ENCODE peak calls at places on chromosomes 13 and 19, in six cellular contexts. P, H, R, S, W and I are unnamed samples.

GRCh38 chr13:62653371-62653770 is 1237.7 kb upstream of the PCDH20 start:
- DNase-seq in S (no peak), R (no peak), W (no peak), P (no peak), H (no peak), I (no peak)

GRCh38 chr13:40315416-40316064 is 350.9 kb downstream of the FOXO1 start:
- DNase-seq in W (no peak), H (no peak), R (no peak), S (no peak), P (peak), I (no peak)

GRCh38 chr19:16627194-16627927 is 643 bp downstream of the MED26 start:
- DNase-seq in S (no peak), R (no peak), P (peak), W (no peak), H (peak), I (no peak)

GRCh38 chr19:33186835-33187540 is 7.1 kb upstream of the LRP3 start:
- DNase-seq in P (no peak), W (no peak), R (peak), S (no peak), H (no peak), I (no peak)

GRCh38 chr19:4027146-4027545 is 19.6 kb downstream of the PIAS4 start:
- DNase-seq in W (no peak), S (no peak), R (no peak), P (no peak), H (no peak), I (no peak)

GRCh38 chr19:45824041-45824471 is 8.9 kb upstream of the RSPH6A start:
- DNase-seq in S (peak), H (no peak), W (no peak), P (peak), R (no peak), I (no peak)

GRCh38 chr19:36032251-36033104 is at the start of gene CLIP3:
- DNase-seq in W (no peak), H (no peak), P (no peak), S (peak), R (peak), I (no peak)

GRCh38 chr13:28037399-28037798 is 48.9 kb upstream of the URAD start:
- DNase-seq in S (no peak), P (peak), H (no peak), R (no peak), W (no peak), I (no peak)

GRCh38 chr19:8607386-8607785 is 3.1 kb downstream of the ADAMTS10 start:
- DNase-seq in R (no peak), H (no peak), P (peak), S (no peak), W (no peak), I (no peak)

GRCh38 chr13:109156181-109156935 is 526.9 kb downstream of the MYO16 start:
- DNase-seq in P (peak), H (no peak), S (no peak), W (no peak), R (no peak), I (peak)

GRCh38 chr13:57138988-57139387 is 1.7 kb upstream of the PRR20A start:
- DNase-seq in W (no peak), R (no peak), H (no peak), P (no peak), S (no peak), I (no peak)

GRCh38 chr13:113918580-113918979 is 54.7 kb upstream of the GAS6 start:
- DNase-seq in P (no peak), S (no peak), W (peak), R (no peak), H (no peak), I (no peak)

GRCh38 chr19:17830567-17831418 is 9.5 kb upstream of the INSL3 start:
- DNase-seq in S (peak), P (no peak), H (peak), W (no peak), R (no peak), I (peak)

GRCh38 chr13:110561335-110562033 is at the start of gene RAB20:
- DNase-seq in R (peak), W (peak), H (peak), P (peak), S (peak), I (no peak)

GRCh38 chr13:112392719-112393118 is 16.6 kb downstream of the SPACA7 start:
- DNase-seq in P (no peak), R (no peak), W (no peak), H (no peak), S (no peak), I (no peak)

GRCh38 chr19:7989071-7989575 is 16.3 kb downstream of the ELAVL1 start:
- DNase-seq in H (no peak), P (peak), W (no peak), S (no peak), R (no peak), I (no peak)

GRCh38 chr19:43439183-43440063 is 24.7 kb downstream of the TEX101 start:
- DNase-seq in P (peak), S (no peak), W (no peak), H (no peak), R (no peak), I (no peak)

GRCh38 chr19:13056052-13056660 is 46.5 kb downstream of the LYL1 start:
- DNase-seq in P (peak), W (peak), R (no peak), H (no peak), S (no peak), I (no peak)

GRCh38 chr13:63427170-63427569 is 2011.5 kb upstream of the PCDH20 start:
- DNase-seq in R (no peak), W (no peak), P (no peak), S (no peak), H (no peak), I (no peak)

GRCh38 chr19:17302391-17303166 is 646 bp downstream of the ABHD8 start:
- DNase-seq in H (peak), P (no peak), W (no peak), R (no peak), S (no peak), I (no peak)

GRCh38 chr13:48775804-48776203 is 122.1 kb downstream of the CYSLTR2 start:
- DNase-seq in S (no peak), H (no peak), W (no peak), P (peak), R (no peak), I (no peak)

GRCh38 chr13:23375007-23375971 is 58.2 kb downstream of the SACS start:
- DNase-seq in R (peak), H (peak), W (peak), S (peak), P (peak), I (peak)

GRCh38 chr13:68160466-68160865 is 930.3 kb upstream of the PCDH9 start:
- DNase-seq in S (no peak), H (no peak), R (no peak), W (no peak), P (no peak), I (no peak)

GRCh38 chr13:103358245-103358932 is 292.2 kb upstream of the SLC10A2 start:
- DNase-seq in R (no peak), P (no peak), S (no peak), H (no peak), W (no peak), I (no peak)

GRCh38 chr13:33388254-33388998 is 102.9 kb upstream of the STARD13 start:
- DNase-seq in S (no peak), W (no peak), R (no peak), P (peak), H (peak), I (no peak)